ENCODE peak calls at places on chromosomes 6 and 20, in seven cellular contexts. One of them, this sample, is unnamed.

GRCh38 chr6:166029506-166029905 is 138.1 kb downstream of the TBXT start:
- DNase-seq in esophagus squamous epithelium: no peak
- DNase-seq in endodermal cell: no peak
- DNase-seq in lower lobe of right lung: no peak
- DNase-seq in A549: peak; percentile 73
- DNase-seq in kidney: no peak
- DNase-seq in A673: no peak
- DNase-seq in this sample: no peak

GRCh38 chr20:47905628-47906487 is 120.6 kb upstream of the SULF2 start:
- DNase-seq in esophagus squamous epithelium: no peak
- DNase-seq in endodermal cell: no peak
- DNase-seq in lower lobe of right lung: no peak
- DNase-seq in A549: no peak
- DNase-seq in kidney: no peak
- DNase-seq in A673: no peak
- DNase-seq in this sample: no peak

GRCh38 chr20:41601742-41602141 is 16.4 kb downstream of the CHD6 start:
- DNase-seq in esophagus squamous epithelium: no peak
- DNase-seq in endodermal cell: no peak
- DNase-seq in lower lobe of right lung: no peak
- DNase-seq in A549: no peak
- DNase-seq in kidney: no peak
- DNase-seq in A673: no peak
- DNase-seq in this sample: no peak

GRCh38 chr6:124064317-124065113 is 260.9 kb downstream of the NKAIN2 start:
- DNase-seq in esophagus squamous epithelium: no peak
- DNase-seq in endodermal cell: no peak
- DNase-seq in lower lobe of right lung: no peak
- DNase-seq in A549: no peak
- DNase-seq in kidney: no peak
- DNase-seq in A673: no peak
- DNase-seq in this sample: no peak

GRCh38 chr6:107624541-107624940 is 134.6 kb downstream of the SOBP start:
- DNase-seq in esophagus squamous epithelium: no peak
- DNase-seq in endodermal cell: no peak
- DNase-seq in lower lobe of right lung: no peak
- DNase-seq in A549: no peak
- DNase-seq in kidney: no peak
- DNase-seq in A673: no peak
- DNase-seq in this sample: no peak

GRCh38 chr20:24694727-24695528 is 225.5 kb downstream of the SYNDIG1 start:
- DNase-seq in esophagus squamous epithelium: no peak
- DNase-seq in endodermal cell: peak; percentile 26
- DNase-seq in lower lobe of right lung: no peak
- DNase-seq in A549: no peak
- DNase-seq in kidney: peak; percentile 93
- DNase-seq in A673: peak; percentile 27
- DNase-seq in this sample: no peak

GRCh38 chr6:75204959-75205775 is 686 bp downstream of the COL12A1 start:
- DNase-seq in esophagus squamous epithelium: no peak
- DNase-seq in endodermal cell: peak; percentile 75
- DNase-seq in lower lobe of right lung: peak; percentile 67
- DNase-seq in A549: peak; percentile 35
- DNase-seq in kidney: peak; percentile 80
- DNase-seq in A673: peak; percentile 43
- DNase-seq in this sample: no peak

GRCh38 chr6:117637770-117638169 is 35.5 kb upstream of the GOPC start:
- DNase-seq in esophagus squamous epithelium: no peak
- DNase-seq in endodermal cell: no peak
- DNase-seq in lower lobe of right lung: no peak
- DNase-seq in A549: no peak
- DNase-seq in kidney: no peak
- DNase-seq in A673: no peak
- DNase-seq in this sample: no peak

GRCh38 chr6:46777476-46778346 is 15.5 kb upstream of the MEP1A start:
- DNase-seq in esophagus squamous epithelium: no peak
- DNase-seq in endodermal cell: no peak
- DNase-seq in lower lobe of right lung: no peak
- DNase-seq in A549: no peak
- DNase-seq in kidney: no peak
- DNase-seq in A673: no peak
- DNase-seq in this sample: no peak

GRCh38 chr6:5308066-5308465 is 46.8 kb downstream of the FARS2 start:
- DNase-seq in esophagus squamous epithelium: no peak
- DNase-seq in endodermal cell: peak; percentile 58
- DNase-seq in lower lobe of right lung: no peak
- DNase-seq in A549: no peak
- DNase-seq in kidney: no peak
- DNase-seq in A673: no peak
- DNase-seq in this sample: peak; percentile 31

GRCh38 chr20:34538671-34539123 is 19.8 kb upstream of the MAP1LC3A start:
- DNase-seq in esophagus squamous epithelium: no peak
- DNase-seq in endodermal cell: peak; percentile 86
- DNase-seq in lower lobe of right lung: peak; percentile 69
- DNase-seq in A549: peak; percentile 64
- DNase-seq in kidney: peak; percentile 72
- DNase-seq in A673: peak; percentile 45
- DNase-seq in this sample: no peak

DNA sequence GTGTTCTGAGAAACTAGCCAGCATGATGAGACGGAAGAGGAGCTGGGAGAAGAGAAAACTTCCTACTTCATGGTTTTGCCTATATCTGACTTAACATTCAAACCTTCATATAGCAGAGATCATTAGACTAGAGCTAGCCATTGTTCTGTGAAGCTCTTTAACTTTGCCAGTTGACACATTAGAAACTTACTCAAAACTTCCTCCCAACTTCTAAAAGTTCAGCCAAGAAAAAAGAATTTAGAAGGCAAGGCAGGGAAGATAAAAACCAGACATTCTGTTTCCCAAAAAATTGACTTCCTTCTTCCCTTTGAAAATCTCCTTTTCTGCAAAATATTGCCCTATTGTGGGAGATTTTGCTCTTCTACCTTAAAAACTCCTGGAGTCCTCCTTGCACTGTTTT is 134.8 kb upstream of the UST start:
- DNase-seq in esophagus squamous epithelium: no peak
- DNase-seq in endodermal cell: no peak
- DNase-seq in lower lobe of right lung: no peak
- DNase-seq in A549: no peak
- DNase-seq in kidney: no peak
- DNase-seq in A673: no peak
- DNase-seq in this sample: no peak
- H3K27ac ChIP-seq in esophagus squamous epithelium: peak overlapping the region; percentile 5
- H3K27ac ChIP-seq in endodermal cell: no peak overlapping the region
- H3K27ac ChIP-seq in lower lobe of right lung: no peak overlapping the region
- H3K27ac ChIP-seq in A549: no peak overlapping the region
- H3K27ac ChIP-seq in kidney: no peak overlapping the region
- H3K27ac ChIP-seq in A673: no peak overlapping the region
- H3K27ac ChIP-seq in this sample: no peak overlapping the region

DNA sequence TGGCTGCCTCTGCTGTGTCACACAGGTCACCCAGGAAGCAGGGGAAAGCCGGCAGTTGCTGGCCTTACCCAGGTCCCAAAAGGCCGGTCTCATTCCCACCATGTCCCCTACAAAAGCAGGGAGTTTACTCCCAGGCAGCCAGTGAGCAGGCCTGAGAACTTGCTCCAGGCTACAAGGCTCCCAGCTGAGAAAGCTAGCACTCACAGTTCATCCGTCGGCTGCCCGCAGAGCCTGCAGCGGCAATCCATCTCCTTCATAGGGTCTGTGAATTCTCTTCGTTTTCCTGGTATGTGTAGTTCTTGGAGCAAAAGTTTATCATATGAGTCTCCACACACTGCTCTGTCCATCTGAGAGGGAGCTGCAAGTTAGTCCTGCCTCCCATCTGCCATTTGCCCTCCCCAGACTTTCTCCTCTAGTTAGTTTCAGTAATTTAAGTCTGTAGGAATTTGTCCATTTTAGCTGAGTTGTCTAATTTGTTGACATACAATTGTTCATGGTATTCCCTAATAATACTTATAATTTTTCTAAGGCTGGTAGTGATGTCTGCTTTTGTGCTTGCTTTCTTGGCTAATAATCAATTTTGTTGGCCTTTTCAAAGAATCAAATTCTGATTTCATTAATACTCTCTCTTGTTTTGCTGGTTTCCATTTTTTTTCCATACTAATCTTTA is 135.6 kb downstream of the MAP3K4 start:
- DNase-seq in esophagus squamous epithelium: no peak
- DNase-seq in endodermal cell: no peak
- DNase-seq in lower lobe of right lung: no peak
- DNase-seq in A549: no peak
- DNase-seq in kidney: no peak
- DNase-seq in A673: no peak
- DNase-seq in this sample: no peak
- H3K27ac ChIP-seq in esophagus squamous epithelium: no peak overlapping the region
- H3K27ac ChIP-seq in endodermal cell: no peak overlapping the region
- H3K27ac ChIP-seq in lower lobe of right lung: no peak overlapping the region
- H3K27ac ChIP-seq in A549: no peak overlapping the region
- H3K27ac ChIP-seq in kidney: no peak overlapping the region
- H3K27ac ChIP-seq in A673: no peak overlapping the region
- H3K27ac ChIP-seq in this sample: peak overlapping the region; percentile 51

DNA sequence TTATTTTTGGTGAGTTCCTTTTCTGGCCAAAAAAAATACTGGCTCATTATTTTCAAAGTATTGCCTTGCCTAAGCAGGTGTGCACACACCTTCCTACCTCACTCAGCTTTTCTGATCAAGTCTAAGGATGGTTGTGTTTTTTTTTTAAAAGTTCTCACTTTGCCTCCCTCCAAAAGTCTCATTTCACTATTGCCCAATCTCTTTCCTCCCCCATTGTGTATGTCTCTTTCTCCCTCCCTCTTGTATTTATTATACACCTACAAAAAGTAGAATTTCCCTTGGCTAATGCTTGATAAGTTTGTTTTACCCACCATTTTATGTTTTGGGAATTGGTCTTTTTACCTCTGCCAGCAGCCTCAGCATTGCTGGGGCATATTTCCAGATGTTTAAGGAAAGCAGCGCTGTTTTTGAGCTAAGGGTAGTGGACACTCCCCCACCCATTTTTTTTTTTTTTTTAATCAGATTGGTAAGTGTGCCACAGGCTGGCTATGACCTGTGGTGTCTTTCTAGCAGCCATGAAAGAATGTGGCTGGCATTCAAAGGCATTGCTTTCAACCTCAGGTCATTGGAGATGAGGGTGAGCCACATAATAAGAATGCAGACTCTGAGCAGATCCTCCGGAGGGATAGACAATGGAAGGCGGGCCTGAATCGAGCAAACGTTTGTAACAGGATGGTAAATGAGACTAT is 668.6 kb downstream of the UTRN start:
- DNase-seq in esophagus squamous epithelium: no peak
- DNase-seq in endodermal cell: no peak
- DNase-seq in lower lobe of right lung: no peak
- DNase-seq in A549: peak; percentile 53
- DNase-seq in kidney: no peak
- DNase-seq in A673: peak; percentile 37
- DNase-seq in this sample: no peak
- H3K27ac ChIP-seq in esophagus squamous epithelium: no peak overlapping the region
- H3K27ac ChIP-seq in endodermal cell: no peak overlapping the region
- H3K27ac ChIP-seq in lower lobe of right lung: no peak overlapping the region
- H3K27ac ChIP-seq in A549: no peak overlapping the region
- H3K27ac ChIP-seq in kidney: no peak overlapping the region
- H3K27ac ChIP-seq in A673: peak overlapping the region; percentile 98
- H3K27ac ChIP-seq in this sample: peak overlapping the region; percentile 23

DNA sequence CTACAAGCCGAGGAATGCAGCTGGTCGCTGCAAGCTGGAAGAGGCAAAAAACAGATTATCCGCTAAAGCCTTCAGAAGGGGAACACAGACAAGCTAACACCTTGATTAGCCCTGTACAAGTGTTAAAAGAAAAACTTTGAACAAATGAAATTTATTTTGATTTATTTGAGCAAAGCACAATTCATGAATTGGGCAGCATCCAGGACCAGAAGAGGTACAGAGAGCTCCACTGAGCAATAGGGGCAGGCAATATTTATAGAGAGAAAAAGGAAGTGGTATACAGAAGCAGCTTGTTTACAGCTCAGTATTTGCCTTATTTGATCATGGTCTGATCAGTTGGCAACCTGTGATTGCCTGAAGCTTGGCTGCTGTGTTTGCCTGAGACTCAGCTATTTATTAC is 17.6 kb downstream of the HLA-DOB start:
- DNase-seq in esophagus squamous epithelium: no peak
- DNase-seq in endodermal cell: no peak
- DNase-seq in lower lobe of right lung: no peak
- DNase-seq in A549: no peak
- DNase-seq in kidney: no peak
- DNase-seq in A673: no peak
- DNase-seq in this sample: no peak
- H3K27ac ChIP-seq in esophagus squamous epithelium: no peak overlapping the region
- H3K27ac ChIP-seq in endodermal cell: no peak overlapping the region
- H3K27ac ChIP-seq in lower lobe of right lung: no peak overlapping the region
- H3K27ac ChIP-seq in A549: no peak overlapping the region
- H3K27ac ChIP-seq in kidney: no peak overlapping the region
- H3K27ac ChIP-seq in A673: no peak overlapping the region
- H3K27ac ChIP-seq in this sample: no peak overlapping the region

GRCh38 chr6:16421462-16421960 is 183.1 kb downstream of the GMPR start:
- DNase-seq in esophagus squamous epithelium: no peak
- DNase-seq in endodermal cell: no peak
- DNase-seq in lower lobe of right lung: no peak
- DNase-seq in A549: no peak
- DNase-seq in kidney: no peak
- DNase-seq in A673: no peak
- DNase-seq in this sample: no peak
- H3K27ac ChIP-seq in esophagus squamous epithelium: peak overlapping the region; percentile 29
- H3K27ac ChIP-seq in endodermal cell: peak overlapping the region; percentile 4
- H3K27ac ChIP-seq in lower lobe of right lung: peak overlapping the region; percentile 14
- H3K27ac ChIP-seq in A549: no peak overlapping the region
- H3K27ac ChIP-seq in kidney: no peak overlapping the region
- H3K27ac ChIP-seq in A673: no peak overlapping the region
- H3K27ac ChIP-seq in this sample: no peak overlapping the region

DNA sequence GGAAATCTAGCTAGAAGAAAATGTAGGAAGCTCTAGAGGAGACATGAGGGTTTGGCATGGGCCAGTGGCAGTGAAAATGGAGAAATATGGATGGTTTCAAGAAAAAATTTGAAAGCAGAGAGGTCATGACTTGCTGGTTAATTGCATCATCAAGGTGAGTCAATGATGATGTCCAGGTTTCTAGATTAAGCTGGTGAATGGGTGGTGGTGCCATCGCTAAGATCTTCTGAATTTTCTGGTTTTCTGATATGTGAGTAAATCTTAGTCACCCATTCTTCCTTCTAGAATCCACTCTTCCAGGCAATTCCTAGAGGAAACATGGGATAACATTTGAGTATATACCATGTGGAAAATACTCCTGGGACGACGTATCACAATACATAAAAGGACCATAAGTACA is 25.0 kb downstream of the SH3BGRL2 start:
- DNase-seq in esophagus squamous epithelium: no peak
- DNase-seq in endodermal cell: no peak
- DNase-seq in lower lobe of right lung: no peak
- DNase-seq in A549: no peak
- DNase-seq in kidney: no peak
- DNase-seq in A673: no peak
- DNase-seq in this sample: no peak
- H3K27ac ChIP-seq in esophagus squamous epithelium: no peak overlapping the region
- H3K27ac ChIP-seq in endodermal cell: no peak overlapping the region
- H3K27ac ChIP-seq in lower lobe of right lung: no peak overlapping the region
- H3K27ac ChIP-seq in A549: no peak overlapping the region
- H3K27ac ChIP-seq in kidney: no peak overlapping the region
- H3K27ac ChIP-seq in A673: no peak overlapping the region
- H3K27ac ChIP-seq in this sample: peak overlapping the region; percentile 21